ENCODE peak calls at places on chromosomes 1 and 21, in ten cellular contexts. D is PC-3, E is K562, Z is pancreas, J is ovary, Y is left lung, C is kidney epithelial cell, R is lower leg skin, P is hepatocyte, K is dorsolateral prefrontal cortex. H is an unnamed sample.

GRCh38 chr1:238233966-238234365 is 343.2 kb upstream of the ZP4 start:
- DNase-seq in R (no peak), J (no peak), E (no peak), C (no peak), Y (no peak), P (no peak), Z (no peak), D (no peak), K (no peak), H (no peak)

GRCh38 chr1:38055398-38055797 is 8.8 kb upstream of the POU3F1 start:
- DNase-seq in J (no peak), C (no peak), Y (no peak), D (no peak), R (no peak), E (no peak), K (no peak), P (no peak), Z (no peak), H (no peak)

GRCh38 chr1:68916227-68916853 is 419.5 kb upstream of the DEPDC1 start:
- DNase-seq in J (peak), D (peak), Z (peak), R (peak), Y (no peak), E (no peak), K (no peak), C (peak), P (peak), H (no peak)

GRCh38 chr1:247298701-247299100 is 33.0 kb downstream of the ZNF496 start:
- DNase-seq in K (no peak), J (no peak), P (no peak), Y (no peak), Z (no peak), C (no peak), D (no peak), E (no peak), R (no peak), H (no peak)

GRCh38 chr1:203276408-203276807 is 28.9 kb upstream of the BTG2 start:
- DNase-seq in D (no peak), P (no peak), R (no peak), Y (no peak), C (no peak), Z (no peak), E (no peak), K (no peak), J (peak), H (peak)

GRCh38 chr1:157415661-157416060 is 136.7 kb downstream of the FCRL5 start:
- DNase-seq in K (no peak), R (no peak), E (no peak), Z (no peak), P (no peak), C (no peak), J (no peak), D (peak), Y (no peak), H (no peak)

GRCh38 chr1:10841059-10841458 is 44.6 kb upstream of the CASZ1 start:
- DNase-seq in K (no peak), D (no peak), P (no peak), E (no peak), R (no peak), Z (no peak), Y (no peak), J (no peak), C (no peak), H (no peak)

GRCh38 chr21:41762236-41762635 is 4.6 kb downstream of the RIPK4 start:
- DNase-seq in R (no peak), Z (no peak), D (peak), C (no peak), K (no peak), E (no peak), J (no peak), Y (no peak), P (no peak), H (peak)

GRCh38 chr1:247895976-247896375 is 589 bp downstream of the OR2W3 start:
- DNase-seq in Z (no peak), R (no peak), P (no peak), D (no peak), K (no peak), J (no peak), E (no peak), C (no peak), Y (no peak), H (no peak)

GRCh38 chr1:118944546-118944945 is 43.6 kb downstream of the TBX15 start:
- DNase-seq in Z (no peak), P (no peak), E (no peak), C (no peak), R (no peak), K (no peak), J (no peak), Y (no peak), D (no peak), H (no peak)

GRCh38 chr1:156500578-156500846 is at the start of gene MEF2D:
- DNase-seq in P (no peak), J (no peak), R (no peak), C (no peak), D (no peak), E (no peak), Z (no peak), K (no peak), Y (no peak), H (no peak)

GRCh38 chr1:58005212-58005611 is 541.3 kb downstream of the OMA1 start:
- DNase-seq in R (no peak), Y (no peak), E (no peak), P (no peak), C (no peak), J (no peak), K (no peak), D (no peak), Z (no peak), H (peak)

GRCh38 chr1:48524892-48525467 is 53.0 kb upstream of the SPATA6 start:
- DNase-seq in Z (no peak), J (no peak), C (no peak), K (no peak), E (no peak), D (peak), R (no peak), Y (no peak), P (no peak), H (no peak)

GRCh38 chr1:167128261-167129227 is 34.7 kb downstream of the STYXL2 start:
- DNase-seq in Z (no peak), K (no peak), P (no peak), E (no peak), C (no peak), D (peak), J (no peak), R (no peak), Y (no peak), H (no peak)

GRCh38 chr1:7705048-7705907 is 65.8 kb upstream of the VAMP3 start:
- DNase-seq in E (no peak), C (no peak), J (peak), R (no peak), P (peak), K (peak), Y (peak), Z (peak), D (no peak), H (peak)

GRCh38 chr1:1758692-1759455 is 19.4 kb downstream of the NADK start:
- DNase-seq in E (peak), R (no peak), K (peak), P (peak), Z (peak), Y (peak), C (no peak), D (peak), J (no peak), H (no peak)

GRCh38 chr1:86846166-86846647 is 67.7 kb downstream of the SELENOF start:
- DNase-seq in Z (no peak), K (no peak), E (no peak), Y (no peak), P (no peak), R (peak), C (peak), D (peak), J (no peak), H (no peak)

GRCh38 chr1:243944429-243945160 is 94.6 kb upstream of the AKT3 start:
- DNase-seq in C (peak), K (no peak), J (no peak), R (no peak), Y (no peak), Z (peak), P (peak), E (no peak), D (no peak), H (peak)

GRCh38 chr1:211009944-211010343 is 124.0 kb downstream of the KCNH1 start:
- DNase-seq in D (no peak), J (no peak), P (no peak), C (no peak), K (no peak), E (no peak), R (no peak), Z (no peak), Y (no peak), H (no peak)

GRCh38 chr1:12447301-12447700 is 170.7 kb downstream of the DHRS3 start:
- DNase-seq in C (no peak), Y (no peak), D (no peak), Z (no peak), J (no peak), E (no peak), P (no peak), K (no peak), R (no peak), H (no peak)

GRCh38 chr1:175373786-175374623 is 181.4 kb upstream of the KIAA0040 start:
- DNase-seq in K (peak), R (no peak), J (peak), Z (no peak), Y (no peak), D (peak), C (no peak), P (peak), E (peak), H (peak)

GRCh38 chr1:167297222-167298214 is 76.8 kb downstream of the POU2F1 start:
- DNase-seq in P (peak), R (peak), E (no peak), K (no peak), Z (peak), Y (no peak), J (no peak), C (no peak), D (no peak), H (no peak)

GRCh38 chr1:183734600-183735036 is 70.3 kb upstream of the RGL1 start:
- DNase-seq in R (peak), Z (peak), D (no peak), P (peak), E (no peak), J (peak), C (no peak), Y (peak), K (peak), H (no peak)

GRCh38 chr1:77164434-77164944 is 54.7 kb downstream of the PIGK start:
- DNase-seq in Y (no peak), K (no peak), P (no peak), J (no peak), E (no peak), Z (no peak), C (no peak), D (no peak), R (no peak), H (no peak)
- TF ChIP-seq CTCF in Y (no peak), K (no peak), P (no peak), J (no peak), E (no peak), Z (no peak), C (no peak), D (no peak), R (no peak), H (no peak)

GRCh38 chr1:215911406-215911968 is 344.4 kb downstream of the KCTD3 start:
- DNase-seq in Y (no peak), E (no peak), J (no peak), Z (no peak), P (no peak), R (no peak), K (no peak), C (no peak), D (peak), H (no peak)
- TF ChIP-seq CTCF in Y (no peak), E (no peak), J (no peak), Z (no peak), P (no peak), R (no peak), K (no peak), C (no peak), D (peak), H (peak)

GRCh38 chr1:212967767-212968166 is 17.4 kb downstream of the VASH2 start:
- DNase-seq in E (peak), R (no peak), C (no peak), D (peak), P (peak), Z (no peak), K (no peak), Y (no peak), J (no peak), H (peak)
- TF ChIP-seq CTCF in E (peak), R (no peak), C (peak), D (peak), P (peak), Z (no peak), K (no peak), Y (peak), J (no peak), H (peak)

DNA sequence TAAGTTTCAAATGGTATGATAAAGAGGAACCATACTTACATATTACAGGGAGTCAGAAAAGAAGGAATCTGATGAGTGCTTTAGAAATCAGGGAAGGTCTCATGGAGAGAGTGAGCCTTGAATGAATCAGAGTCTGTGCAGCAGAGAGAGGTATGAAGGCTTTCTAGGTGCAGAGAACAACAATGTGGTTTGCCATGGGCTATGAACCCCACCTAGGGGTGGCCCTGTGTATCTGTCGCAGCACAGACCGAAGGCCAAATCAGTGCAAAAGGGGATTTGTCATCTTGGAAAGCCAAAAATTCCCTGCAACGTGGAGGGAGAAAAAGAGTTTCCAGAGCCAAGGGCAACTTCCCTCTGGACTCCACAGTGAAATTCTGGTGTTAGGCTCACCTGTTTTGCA is 3.5 kb downstream of the PAPPA2 start:
- DNase-seq in E (peak), R (no peak), D (peak), J (no peak), C (peak), Y (no peak), Z (no peak), P (peak), K (no peak), H (peak)
- TF ChIP-seq CTCF in E (peak), R (no peak), D (peak), J (no peak), C (peak), Y (no peak), Z (no peak), P (peak), K (no peak), H (peak)

DNA sequence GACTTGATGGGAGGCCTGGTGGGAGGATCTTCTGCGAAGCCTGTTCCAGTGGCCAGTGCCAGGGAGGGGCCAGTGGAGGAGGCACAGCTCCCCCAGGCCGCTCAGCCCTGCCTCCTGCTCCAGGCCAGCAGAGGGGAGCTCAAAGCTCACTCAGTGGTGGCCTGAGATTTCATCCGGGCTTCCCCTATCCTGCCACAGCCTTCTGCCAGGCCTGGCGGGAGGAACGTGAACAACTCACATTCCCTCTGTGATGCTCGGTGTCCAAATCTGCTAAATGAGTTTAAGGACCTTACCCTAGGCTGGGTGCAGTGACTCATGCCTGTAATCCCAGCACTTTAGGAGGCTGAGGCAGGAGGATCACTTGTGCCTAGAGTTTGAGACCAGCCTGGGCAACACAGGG is 3.3 kb downstream of the CLCNKB start:
- DNase-seq in P (peak), R (no peak), K (peak), Y (no peak), C (no peak), Z (no peak), E (no peak), J (no peak), D (no peak), H (no peak)
- TF ChIP-seq CTCF in P (no peak), R (no peak), K (no peak), Y (no peak), C (no peak), Z (no peak), E (no peak), J (no peak), D (no peak), H (no peak)

H was measured in endodermal cell.